ENCODE peak calls at places on chromosomes 16 and 17, in four cellular contexts. D, F, P and I are unnamed samples.

GRCh38 chr16:2952679-2953078 is 11.4 kb upstream of the KREMEN2 start:
- DNase-seq in D (no peak), F (no peak), P (no peak), I (no peak)

GRCh38 chr16:67212766-67213165 is 13.8 kb downstream of the ELMO3 start:
- DNase-seq in D (no peak), F (no peak), P (no peak), I (no peak)

GRCh38 chr17:31329221-31329620 is 7.8 kb upstream of the EVI2A start:
- DNase-seq in D (no peak), F (no peak), P (no peak), I (no peak)

GRCh38 chr17:77609553-77610517 is 348.7 kb upstream of the TNRC6C start:
- DNase-seq in D (peak; percentile 28), F (peak; percentile 69), P (no peak), I (no peak)

GRCh38 chr16:11135167-11135973 is 120.6 kb downstream of the SOCS1 start:
- DNase-seq in D (peak; percentile 46), F (no peak), P (no peak), I (no peak)

GRCh38 chr16:23858496-23859062 is 22.8 kb downstream of the PRKCB start:
- DNase-seq in D (no peak), F (no peak), P (no peak), I (no peak)

GRCh38 chr17:73533127-73533526 is 111.1 kb downstream of the SDK2 start:
- DNase-seq in D (no peak), F (no peak), P (no peak), I (no peak)

GRCh38 chr17:75498726-75499213 is 16.6 kb downstream of the CASKIN2 start:
- DNase-seq in D (no peak), F (no peak), P (no peak), I (no peak)

GRCh38 chr16:83356266-83356665 is 451.5 kb upstream of the HSBP1 start:
- DNase-seq in D (peak; percentile 73), F (peak; percentile 15), P (no peak), I (no peak)

GRCh38 chr17:52515927-52516326 is 357.4 kb upstream of the CA10 start:
- DNase-seq in D (no peak), F (no peak), P (no peak), I (no peak)

GRCh38 chr16:58809213-58809612 is 75.1 kb upstream of the GOT2 start:
- DNase-seq in D (no peak), F (no peak), P (no peak), I (no peak)

GRCh38 chr17:73338566-73339247 is 26.9 kb upstream of the CDC42EP4 start:
- DNase-seq in D (no peak), F (no peak), P (no peak), I (no peak)

DNA sequence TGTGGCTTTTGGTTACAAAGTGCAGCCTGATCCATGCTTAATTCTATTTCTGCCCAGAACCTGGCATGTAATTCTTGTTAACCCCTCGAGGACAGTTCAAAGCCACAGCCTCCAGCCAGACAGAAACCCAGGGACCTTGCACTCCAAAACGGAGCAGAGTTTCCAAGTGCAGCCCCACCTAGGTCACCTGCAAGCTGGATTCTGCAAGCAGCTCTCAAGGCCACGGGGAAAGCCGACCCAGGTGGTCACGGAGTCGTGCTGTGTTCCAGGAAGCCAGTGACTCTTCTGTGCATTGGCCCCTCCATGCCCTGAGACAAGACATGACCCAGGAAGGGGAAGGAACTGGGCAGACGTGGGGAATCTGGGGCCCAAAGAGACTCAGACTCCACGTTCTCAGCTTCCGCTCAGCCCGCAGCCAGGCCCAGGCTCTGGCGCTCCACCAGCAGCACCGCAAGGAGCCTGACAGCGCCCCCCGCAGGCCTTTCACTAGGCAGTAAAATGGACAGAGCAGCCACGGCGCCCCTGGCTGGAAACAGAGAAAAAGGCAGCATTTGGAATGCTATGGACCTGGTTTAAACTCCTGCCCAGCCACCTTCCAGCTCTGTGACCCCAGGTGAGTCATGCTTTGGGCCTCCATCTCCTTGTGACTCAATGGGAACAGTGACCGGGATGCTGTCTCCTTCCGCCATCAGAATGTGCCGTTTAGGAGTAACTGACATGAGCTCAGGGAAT is 27.3 kb upstream of the GSG1L start:
- DNase-seq in D (peak; percentile 23), F (no peak), P (no peak), I (no peak)
- TF ChIP-seq CTCF in D (peak; percentile 3), F (peak; percentile 38), P (no peak), I (peak; percentile 27)

GRCh38 chr17:39872700-39873099 is 4.7 kb downstream of the ZPBP2 start:
- DNase-seq in D (no peak), F (no peak), P (no peak), I (no peak)
- TF ChIP-seq CTCF in D (no peak), F (peak; percentile 61), P (no peak), I (no peak)

GRCh38 chr17:81129289-81129688 is 36.0 kb upstream of the PVALEF start:
- DNase-seq in D (no peak), F (no peak), P (no peak), I (no peak)
- TF ChIP-seq CTCF in D (no peak), F (peak; percentile 10), P (no peak), I (peak; percentile 33)

GRCh38 chr17:32697728-32698625 is 178.9 kb downstream of the MYO1D start:
- DNase-seq in D (no peak), F (no peak), P (no peak), I (no peak)

GRCh38 chr17:32701860-32702259 is 175.1 kb downstream of the MYO1D start:
- DNase-seq in D (no peak), F (no peak), P (no peak), I (no peak)

GRCh38 chr17:32696426-32696825 is 180.5 kb downstream of the MYO1D start:
- DNase-seq in D (no peak), F (no peak), P (no peak), I (no peak)

GRCh38 chr17:32695864-32696263 is 181.1 kb downstream of the MYO1D start:
- DNase-seq in D (no peak), F (no peak), P (no peak), I (no peak)

GRCh38 chr17:32699247-32699646 is 177.7 kb downstream of the MYO1D start:
- DNase-seq in D (no peak), F (no peak), P (no peak), I (no peak)
- TF ChIP-seq CTCF in D (no peak), F (no peak), P (no peak), I (no peak)